ENCODE peak calls at places on chromosomes 5 and 9, in four cellular contexts. One of them, this sample, is unnamed.

GRCh38 chr5:17425385-17426070 is 72.5 kb upstream of the TAF11L2 start:
- DNase-seq in GF-D8: no peak
- DNase-seq in head of caudate nucleus: no peak
- DNase-seq in mesothelial cell of epicardium: no peak
- DNase-seq in this sample: no peak

GRCh38 chr5:3310551-3311340 is 284.9 kb upstream of the IRX1 start:
- DNase-seq in GF-D8: no peak
- DNase-seq in head of caudate nucleus: peak
- DNase-seq in mesothelial cell of epicardium: peak
- DNase-seq in this sample: peak

GRCh38 chr5:101429241-101429640 is 526.2 kb upstream of the ST8SIA4 start:
- DNase-seq in head of caudate nucleus: no peak
- DNase-seq in mesothelial cell of epicardium: no peak
- DNase-seq in GF-D8: no peak
- DNase-seq in this sample: no peak

GRCh38 chr5:142726188-142726731 is 40.4 kb upstream of the FGF1 start:
- DNase-seq in head of caudate nucleus: no peak
- DNase-seq in GF-D8: no peak
- DNase-seq in mesothelial cell of epicardium: no peak
- DNase-seq in this sample: no peak

GRCh38 chr5:127959152-127959764 is 124.3 kb upstream of the SLC12A2 start:
- DNase-seq in mesothelial cell of epicardium: peak
- DNase-seq in head of caudate nucleus: peak
- DNase-seq in GF-D8: no peak
- DNase-seq in this sample: peak

GRCh38 chr9:106228861-106229260 is 534.5 kb downstream of the TMEM38B start:
- DNase-seq in GF-D8: no peak
- DNase-seq in mesothelial cell of epicardium: no peak
- DNase-seq in head of caudate nucleus: no peak
- DNase-seq in this sample: no peak

GRCh38 chr9:24939099-24939850 is 393.6 kb upstream of the IZUMO3 start:
- DNase-seq in mesothelial cell of epicardium: no peak
- DNase-seq in GF-D8: no peak
- DNase-seq in head of caudate nucleus: no peak
- DNase-seq in this sample: no peak

GRCh38 chr5:96064905-96065304 is 103.3 kb upstream of the ELL2 start:
- DNase-seq in head of caudate nucleus: no peak
- DNase-seq in GF-D8: no peak
- DNase-seq in mesothelial cell of epicardium: no peak
- DNase-seq in this sample: no peak

GRCh38 chr9:98121096-98121495 is 2.1 kb upstream of the TRIM14 start:
- DNase-seq in head of caudate nucleus: no peak
- DNase-seq in GF-D8: peak
- DNase-seq in mesothelial cell of epicardium: no peak
- DNase-seq in this sample: no peak

GRCh38 chr5:56481147-56481997 is 248.2 kb upstream of the ANKRD55 start:
- DNase-seq in mesothelial cell of epicardium: no peak
- DNase-seq in head of caudate nucleus: peak
- DNase-seq in GF-D8: no peak
- DNase-seq in this sample: no peak

GRCh38 chr9:108163321-108164005 is 673.9 kb upstream of the KLF4 start:
- DNase-seq in mesothelial cell of epicardium: no peak
- DNase-seq in head of caudate nucleus: peak
- DNase-seq in GF-D8: no peak
- DNase-seq in this sample: peak

GRCh38 chr5:35938518-35939227 is at the start of gene CAPSL:
- DNase-seq in GF-D8: no peak
- DNase-seq in mesothelial cell of epicardium: peak
- DNase-seq in head of caudate nucleus: peak
- DNase-seq in this sample: peak